ENCODE peak calls at places on chromosome 21, in nine cellular contexts. H is mucosa of descending colon, Y is HFF-Myc, E is H9, R is psoas muscle, Q is NCI-H1092 treated with DMSO at 0.1 percent for 48 hours, O is A549, L is GF-D8, K is Calu3. G is an unnamed sample.

GRCh38 chr21:25369524-25370300 is 237.6 kb downstream of the MRPL39 start:
- DNase-seq in H (no peak), Y (no peak), E (no peak), R (no peak), Q (no peak), O (no peak), L (no peak), K (no peak), G (no peak)

GRCh38 chr21:36069713-36070573 is at the start of gene CBR1:
- DNase-seq in H (peak), Y (peak), E (peak), R (peak), Q (peak), O (peak), L (peak), K (peak), G (peak)

GRCh38 chr21:45560106-45561021 is 18.1 kb upstream of the SLC19A1 start:
- DNase-seq in H (no peak), Y (no peak), E (no peak), R (no peak), Q (no peak), O (no peak), L (no peak), K (no peak), G (no peak)

GRCh38 chr21:45514311-45515021 is 27.8 kb downstream of the SLC19A1 start:
- DNase-seq in H (peak), Y (no peak), E (no peak), R (peak), Q (no peak), O (no peak), L (no peak), K (no peak), G (no peak)

GRCh38 chr21:45164124-45164511 is 89.7 kb downstream of the ADARB1 start:
- DNase-seq in H (no peak), Y (no peak), E (peak), R (peak), Q (no peak), O (no peak), L (no peak), K (no peak), G (no peak)

GRCh38 chr21:31479714-31480113 is 135.7 kb upstream of the TIAM1 start:
- DNase-seq in H (no peak), Y (no peak), E (no peak), R (no peak), Q (no peak), O (no peak), L (no peak), K (no peak), G (no peak)

GRCh38 chr21:37682908-37683307 is 233.3 kb downstream of the KCNJ6 start:
- DNase-seq in H (no peak), Y (no peak), E (no peak), R (no peak), Q (no peak), O (no peak), L (no peak), K (no peak), G (no peak)

GRCh38 chr21:29372063-29372802 is 73.5 kb downstream of the BACH1 start:
- DNase-seq in H (no peak), Y (peak), E (peak), R (no peak), Q (peak), O (peak), L (peak), K (peak), G (peak)

GRCh38 chr21:26441081-26441610 is 131.9 kb downstream of the CYYR1 start:
- DNase-seq in H (no peak), Y (peak), E (no peak), R (no peak), Q (no peak), O (no peak), L (no peak), K (no peak), G (no peak)

GRCh38 chr21:42421018-42421793 is 17.5 kb downstream of the UBASH3A start:
- DNase-seq in H (no peak), Y (no peak), E (no peak), R (no peak), Q (no peak), O (no peak), L (no peak), K (no peak), G (no peak)